ENCODE peak calls at places on chromosomes 6 and 20, in seven cellular contexts. C is HCT116, E is HepG2, Q is SK-N-SH, H is H1, B is K562, V is GM12878. P is an unnamed sample.

GRCh38 chr20:51541189-51542032 is 1.1 kb downstream of the NFATC2 start:
- DNase-seq in C (no peak), E (peak), Q (no peak), H (no peak), B (peak), V (no peak), P (no peak)

GRCh38 chr6:138410048-138410735 is 6.2 kb downstream of the HEBP2 start:
- DNase-seq in C (no peak), E (no peak), Q (no peak), H (peak), B (no peak), V (no peak), P (no peak)

GRCh38 chr20:18506744-18507143 is 996 bp upstream of the SEC23B start:
- DNase-seq in C (no peak), E (no peak), Q (no peak), H (no peak), B (no peak), V (no peak), P (no peak)

GRCh38 chr20:56518126-56518525 is 6.4 kb upstream of the FAM209A start:
- DNase-seq in C (no peak), E (no peak), Q (no peak), H (no peak), B (no peak), V (no peak), P (no peak)

GRCh38 chr20:34925981-34926380 is 29.6 kb downstream of the GSS start:
- DNase-seq in C (no peak), E (no peak), Q (no peak), H (no peak), B (no peak), V (no peak), P (no peak)

GRCh38 chr20:8331740-8332412 is 199.8 kb downstream of the PLCB1 start:
- DNase-seq in C (no peak), E (peak), Q (no peak), H (no peak), B (no peak), V (no peak), P (no peak)

GRCh38 chr6:106377061-106377540 is 16.6 kb downstream of the CRYBG1 start:
- DNase-seq in C (no peak), E (no peak), Q (no peak), H (no peak), B (no peak), V (no peak), P (no peak)

GRCh38 chr6:107600936-107601335 is 111.0 kb downstream of the SOBP start:
- DNase-seq in C (no peak), E (peak), Q (no peak), H (no peak), B (no peak), V (no peak), P (peak)

GRCh38 chr6:30749554-30750378 is 5.4 kb upstream of the IER3 start:
- DNase-seq in C (peak), E (peak), Q (no peak), H (no peak), B (no peak), V (no peak), P (no peak)

GRCh38 chr6:33593414-33593727 is 13.3 kb upstream of the BAK1 start:
- DNase-seq in C (no peak), E (no peak), Q (no peak), H (no peak), B (no peak), V (no peak), P (no peak)

GRCh38 chr6:33591633-33592032 is 11.6 kb upstream of the BAK1 start:
- DNase-seq in C (no peak), E (no peak), Q (no peak), H (no peak), B (no peak), V (no peak), P (no peak)

GRCh38 chr6:33590531-33591198 is 10.6 kb upstream of the BAK1 start:
- DNase-seq in C (no peak), E (peak), Q (no peak), H (peak), B (no peak), V (no peak), P (no peak)

GRCh38 chr6:33592280-33592594 is 12.2 kb upstream of the BAK1 start:
- DNase-seq in C (no peak), E (no peak), Q (no peak), H (no peak), B (no peak), V (no peak), P (no peak)

DNA sequence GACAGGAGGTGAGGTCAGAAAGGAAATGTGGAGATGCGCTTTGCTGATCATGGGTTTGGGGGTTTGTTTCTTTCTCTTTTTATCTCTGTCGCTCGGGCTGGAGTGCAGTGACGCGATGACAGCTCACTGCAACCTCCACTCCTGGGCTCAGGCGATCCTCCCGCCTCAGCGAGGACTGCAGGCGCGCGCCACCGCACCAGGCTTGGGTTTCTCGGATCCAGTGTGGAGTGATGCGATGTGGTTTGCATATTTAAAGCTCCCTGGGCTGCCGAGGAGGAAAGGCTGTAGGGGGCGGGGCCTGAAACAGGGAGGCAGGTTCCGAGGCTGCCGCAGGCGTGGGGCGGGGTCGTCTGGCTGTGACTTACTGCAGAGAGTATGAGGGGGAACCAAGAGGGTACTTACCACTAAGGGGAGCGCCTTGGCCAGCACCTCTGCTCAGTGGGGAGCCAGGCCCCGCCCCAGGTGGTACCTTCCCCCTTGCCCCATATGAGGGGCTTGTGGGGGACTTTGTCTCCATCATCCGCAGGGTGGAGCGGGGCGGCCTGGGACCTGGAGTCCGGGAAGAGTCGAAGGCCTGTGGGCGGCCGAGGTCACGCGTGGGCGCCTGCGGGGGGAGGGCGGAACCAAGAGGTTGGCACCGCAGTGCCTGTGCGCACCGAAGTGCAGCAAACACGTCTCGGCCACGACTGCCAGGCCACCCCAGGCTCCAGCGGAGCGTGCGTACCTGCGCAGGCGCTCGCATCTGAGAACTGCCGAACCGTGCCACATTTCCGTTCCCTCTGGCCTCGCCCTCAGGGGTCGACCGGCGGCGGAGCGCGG is 12.7 kb upstream of the BAK1 start:
- DNase-seq in C (no peak), E (no peak), Q (no peak), H (peak), B (no peak), V (peak), P (peak)
- TF ChIP-seq JUND in C (no peak), E (no peak), Q (no peak), H (no peak), B (no peak), V (no peak), P (no peak)

GRCh38 chr6:4924872-4925271 is 79.0 kb downstream of the RPP40 start:
- DNase-seq in C (no peak), E (no peak), Q (no peak), H (no peak), B (no peak), V (no peak), P (peak)
- TF ChIP-seq JUND in C (no peak), E (no peak), Q (no peak), H (no peak), B (no peak), V (no peak), P (no peak)

DNA sequence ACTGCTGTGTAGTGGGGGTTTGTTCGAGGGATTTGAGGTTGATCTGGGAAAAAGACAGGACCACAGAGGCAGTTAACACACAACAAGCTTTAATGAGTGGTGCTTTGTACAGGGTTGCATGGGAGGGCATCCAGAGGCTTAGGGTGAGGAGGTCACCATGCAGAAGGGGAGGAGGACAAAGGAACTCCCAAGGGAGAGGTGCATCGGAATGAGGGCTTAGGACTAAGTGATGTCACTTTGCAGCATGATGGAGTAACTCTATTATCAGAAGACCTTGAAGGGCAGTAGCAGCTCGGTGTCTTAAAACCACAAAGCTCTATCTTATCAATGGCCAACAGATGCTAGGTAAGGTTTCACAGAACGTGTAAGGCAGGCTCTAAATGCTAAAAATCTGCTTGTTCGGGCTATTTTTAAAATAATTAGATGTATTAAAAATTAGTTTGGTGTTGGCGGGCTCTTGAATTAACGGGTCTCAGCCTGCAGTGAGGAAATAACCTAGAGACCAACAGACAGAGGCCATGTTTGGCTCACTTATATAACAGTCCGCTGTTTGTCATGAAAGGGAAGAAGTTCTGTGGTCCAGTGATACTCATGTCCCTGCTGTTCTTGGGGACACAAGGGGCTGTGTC is 37.9 kb downstream of the MAN1A1 start:
- DNase-seq in C (no peak), E (no peak), Q (no peak), H (no peak), B (peak), V (no peak), P (no peak)
- TF ChIP-seq JUND in C (no peak), E (no peak), Q (no peak), H (no peak), B (peak), V (no peak), P (no peak)

GRCh38 chr6:4451101-4451500 is 315.7 kb upstream of the ECI2 start:
- DNase-seq in C (no peak), E (no peak), Q (no peak), H (no peak), B (no peak), V (no peak), P (no peak)
- TF ChIP-seq JUND in C (no peak), E (no peak), Q (no peak), H (no peak), B (no peak), V (no peak), P (no peak)

P was measured in T47D.